ENCODE peak calls at places on chromosomes 4 and X, in six cellular contexts. One of them, this sample, is unnamed.

GRCh38 chr4:77154074-77154473 is 2.9 kb upstream of the CCNG2 start:
- DNase-seq in left lung: no peak
- DNase-seq in body of pancreas: no peak
- DNase-seq in ascending aorta: no peak
- DNase-seq in fibroblast of lung: no peak
- DNase-seq in colonic mucosa: no peak
- DNase-seq in this sample: no peak

GRCh38 chrX:30181353-30181752 is 34.0 kb upstream of the MAGEB2 start:
- DNase-seq in left lung: no peak
- DNase-seq in body of pancreas: no peak
- DNase-seq in ascending aorta: no peak
- DNase-seq in fibroblast of lung: no peak
- DNase-seq in colonic mucosa: no peak
- DNase-seq in this sample: no peak

GRCh38 chr4:111854494-111855087 is 290.7 kb upstream of the FAM241A start:
- DNase-seq in left lung: no peak
- DNase-seq in body of pancreas: peak; percentile 26
- DNase-seq in ascending aorta: no peak
- DNase-seq in fibroblast of lung: peak; percentile 19
- DNase-seq in colonic mucosa: peak; percentile 20
- DNase-seq in this sample: peak; percentile 74

GRCh38 chr4:26263165-26263564 is 57.6 kb upstream of the RBPJ start:
- DNase-seq in left lung: no peak
- DNase-seq in body of pancreas: no peak
- DNase-seq in ascending aorta: no peak
- DNase-seq in fibroblast of lung: no peak
- DNase-seq in colonic mucosa: peak; percentile 29
- DNase-seq in this sample: no peak

GRCh38 chrX:36898301-36898700 is 109.9 kb upstream of the FAM47C start:
- DNase-seq in left lung: no peak
- DNase-seq in body of pancreas: no peak
- DNase-seq in ascending aorta: no peak
- DNase-seq in fibroblast of lung: no peak
- DNase-seq in colonic mucosa: no peak
- DNase-seq in this sample: peak; percentile 13

GRCh38 chr4:88599298-88599697 is 7.0 kb downstream of the HERC3 start:
- DNase-seq in left lung: no peak
- DNase-seq in body of pancreas: no peak
- DNase-seq in ascending aorta: no peak
- DNase-seq in fibroblast of lung: peak; percentile 75
- DNase-seq in colonic mucosa: no peak
- DNase-seq in this sample: peak; percentile 72

GRCh38 chr4:89998350-89999098 is 103.9 kb downstream of the MMRN1 start:
- DNase-seq in left lung: no peak
- DNase-seq in body of pancreas: no peak
- DNase-seq in ascending aorta: no peak
- DNase-seq in fibroblast of lung: no peak
- DNase-seq in colonic mucosa: no peak
- DNase-seq in this sample: no peak

GRCh38 chr4:95409127-95409526 is 139.6 kb downstream of the UNC5C start:
- DNase-seq in left lung: no peak
- DNase-seq in body of pancreas: no peak
- DNase-seq in ascending aorta: no peak
- DNase-seq in fibroblast of lung: peak; percentile 79
- DNase-seq in colonic mucosa: no peak
- DNase-seq in this sample: no peak

GRCh38 chr4:143089291-143089690 is 95.4 kb upstream of the USP38 start:
- DNase-seq in left lung: no peak
- DNase-seq in body of pancreas: no peak
- DNase-seq in ascending aorta: no peak
- DNase-seq in fibroblast of lung: peak; percentile 33
- DNase-seq in colonic mucosa: no peak
- DNase-seq in this sample: no peak

GRCh38 chr4:182643801-182644311 is 273.3 kb downstream of the DCTD start:
- DNase-seq in left lung: no peak
- DNase-seq in body of pancreas: no peak
- DNase-seq in ascending aorta: no peak
- DNase-seq in fibroblast of lung: peak; percentile 96
- DNase-seq in colonic mucosa: no peak
- DNase-seq in this sample: peak; percentile 59

GRCh38 chr4:92012899-92013867 is 290.6 kb upstream of the GRID2 start:
- DNase-seq in left lung: no peak
- DNase-seq in body of pancreas: peak; percentile 85
- DNase-seq in ascending aorta: no peak
- DNase-seq in fibroblast of lung: no peak
- DNase-seq in colonic mucosa: peak; percentile 86
- DNase-seq in this sample: no peak

GRCh38 chr4:16027626-16028025 is 56.2 kb downstream of the PROM1 start:
- DNase-seq in left lung: no peak
- DNase-seq in body of pancreas: no peak
- DNase-seq in ascending aorta: no peak
- DNase-seq in fibroblast of lung: peak; percentile 52
- DNase-seq in colonic mucosa: no peak
- DNase-seq in this sample: peak; percentile 35

DNA sequence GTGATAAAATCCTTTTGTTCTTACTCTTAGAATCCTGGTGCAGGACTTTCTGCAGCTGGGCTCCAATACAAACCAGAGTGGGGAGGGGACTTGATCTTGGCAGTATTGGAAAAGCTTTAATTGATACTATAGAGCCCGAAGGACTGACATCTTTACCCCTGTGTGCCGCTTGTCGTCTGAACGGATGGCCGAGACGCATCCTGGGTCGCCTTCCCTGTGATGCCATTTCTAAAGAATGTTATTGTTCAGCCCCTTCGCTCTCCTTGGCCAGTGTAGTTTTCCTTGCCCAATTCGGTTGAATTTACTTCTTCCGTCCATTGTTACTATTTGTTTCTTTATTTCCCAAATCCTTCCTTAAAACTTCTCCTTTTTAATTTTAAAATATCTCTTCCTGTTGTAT is 80.9 kb downstream of the CLDN34 start:
- DNase-seq in left lung: no peak
- DNase-seq in body of pancreas: no peak
- DNase-seq in ascending aorta: no peak
- DNase-seq in fibroblast of lung: no peak
- DNase-seq in colonic mucosa: no peak
- DNase-seq in this sample: peak; percentile 53
- H3K4me1 ChIP-seq in left lung: peaks cover 10% of the 10 kb centered on the region
- H3K4me1 ChIP-seq in body of pancreas: peaks cover 27% of the 10 kb centered on the region
- H3K4me1 ChIP-seq in ascending aorta: no peaks in the 10 kb centered on the region
- H3K4me1 ChIP-seq in fibroblast of lung: no peaks in the 10 kb centered on the region
- H3K4me1 ChIP-seq in colonic mucosa: no peaks in the 10 kb centered on the region
- H3K4me1 ChIP-seq in this sample: peaks cover 10% of the 10 kb centered on the region

GRCh38 chrX:106467943-106468342 is 143.8 kb upstream of the RADX start:
- DNase-seq in left lung: no peak
- DNase-seq in body of pancreas: no peak
- DNase-seq in ascending aorta: no peak
- DNase-seq in fibroblast of lung: no peak
- DNase-seq in colonic mucosa: no peak
- DNase-seq in this sample: no peak
- H3K4me1 ChIP-seq in left lung: no peaks in the 10 kb centered on the region
- H3K4me1 ChIP-seq in body of pancreas: no peaks in the 10 kb centered on the region
- H3K4me1 ChIP-seq in ascending aorta: no peaks in the 10 kb centered on the region
- H3K4me1 ChIP-seq in fibroblast of lung: no peaks in the 10 kb centered on the region
- H3K4me1 ChIP-seq in colonic mucosa: no peaks in the 10 kb centered on the region
- H3K4me1 ChIP-seq in this sample: no peaks in the 10 kb centered on the region

DNA sequence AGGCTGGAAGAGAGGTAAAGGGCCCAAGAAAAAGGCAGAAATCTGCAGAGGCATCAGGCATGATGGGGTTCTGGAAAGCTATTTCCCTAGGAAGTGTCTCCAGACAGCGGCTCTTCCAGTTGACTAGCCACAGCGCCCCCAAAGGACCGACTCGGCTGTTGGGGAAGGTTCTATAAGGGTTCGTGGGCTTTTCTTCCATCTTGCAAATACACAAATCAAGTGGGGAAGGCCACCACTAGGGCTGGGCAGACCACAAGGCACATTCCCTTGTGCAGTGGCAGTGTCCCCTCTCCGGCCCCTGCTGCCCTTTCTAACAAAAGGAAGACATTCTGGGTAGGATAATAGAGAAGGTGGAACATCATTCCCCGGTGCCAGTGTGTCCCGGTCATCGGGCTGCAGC is 18.2 kb downstream of the BCOR start:
- DNase-seq in left lung: no peak
- DNase-seq in body of pancreas: no peak
- DNase-seq in ascending aorta: no peak
- DNase-seq in fibroblast of lung: no peak
- DNase-seq in colonic mucosa: no peak
- DNase-seq in this sample: no peak
- H3K4me1 ChIP-seq in left lung: peaks cover 20% of the 10 kb centered on the region
- H3K4me1 ChIP-seq in body of pancreas: peaks cover 39% of the 10 kb centered on the region
- H3K4me1 ChIP-seq in ascending aorta: no peaks in the 10 kb centered on the region
- H3K4me1 ChIP-seq in fibroblast of lung: peaks cover 5% of the 10 kb centered on the region
- H3K4me1 ChIP-seq in colonic mucosa: peaks cover 6% of the 10 kb centered on the region
- H3K4me1 ChIP-seq in this sample: peaks cover 2% of the 10 kb centered on the region

GRCh38 chrX:40663078-40663740 is 15.8 kb upstream of the CXorf38 start:
- DNase-seq in left lung: no peak
- DNase-seq in body of pancreas: no peak
- DNase-seq in ascending aorta: no peak
- DNase-seq in fibroblast of lung: no peak
- DNase-seq in colonic mucosa: no peak
- DNase-seq in this sample: no peak
- H3K4me1 ChIP-seq in left lung: no peaks in the 10 kb centered on the region
- H3K4me1 ChIP-seq in body of pancreas: no peaks in the 10 kb centered on the region
- H3K4me1 ChIP-seq in ascending aorta: no peaks in the 10 kb centered on the region
- H3K4me1 ChIP-seq in fibroblast of lung: no peaks in the 10 kb centered on the region
- H3K4me1 ChIP-seq in colonic mucosa: no peaks in the 10 kb centered on the region
- H3K4me1 ChIP-seq in this sample: peaks cover 6% of the 10 kb centered on the region

DNA sequence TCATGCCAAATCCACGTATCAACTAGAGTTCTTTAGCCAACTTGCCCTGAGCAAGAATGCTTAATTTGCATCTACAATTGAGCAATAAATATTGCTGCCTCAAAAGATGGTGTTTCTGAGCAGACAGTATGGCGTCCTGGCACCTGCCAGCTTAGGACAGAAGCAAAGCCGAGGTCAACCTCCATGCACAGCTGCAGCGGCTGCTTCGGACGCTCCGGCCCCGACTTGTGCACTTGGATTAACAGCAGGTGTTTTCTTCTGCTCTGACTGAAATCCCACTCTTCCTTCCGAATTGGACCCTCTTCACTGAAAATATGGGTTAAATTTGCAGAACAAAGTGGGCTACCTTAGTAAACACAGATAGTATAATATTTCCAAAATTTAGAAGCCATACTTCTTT is 215.2 kb upstream of the ETNPPL start:
- DNase-seq in left lung: no peak
- DNase-seq in body of pancreas: no peak
- DNase-seq in ascending aorta: no peak
- DNase-seq in fibroblast of lung: no peak
- DNase-seq in colonic mucosa: no peak
- DNase-seq in this sample: no peak
- H3K4me1 ChIP-seq in left lung: no peaks in the 10 kb centered on the region
- H3K4me1 ChIP-seq in body of pancreas: no peaks in the 10 kb centered on the region
- H3K4me1 ChIP-seq in ascending aorta: no peaks in the 10 kb centered on the region
- H3K4me1 ChIP-seq in fibroblast of lung: no peaks in the 10 kb centered on the region
- H3K4me1 ChIP-seq in colonic mucosa: no peaks in the 10 kb centered on the region
- H3K4me1 ChIP-seq in this sample: no peaks in the 10 kb centered on the region

GRCh38 chr4:6768539-6768905 is 14.0 kb upstream of the KIAA0232 start:
- DNase-seq in left lung: peak; percentile 46
- DNase-seq in body of pancreas: no peak
- DNase-seq in ascending aorta: peak; percentile 34
- DNase-seq in fibroblast of lung: peak; percentile 48
- DNase-seq in colonic mucosa: peak; percentile 46
- DNase-seq in this sample: peak; percentile 87

GRCh38 chr4:6769984-6770420 is 12.5 kb upstream of the KIAA0232 start:
- DNase-seq in left lung: no peak
- DNase-seq in body of pancreas: no peak
- DNase-seq in ascending aorta: no peak
- DNase-seq in fibroblast of lung: no peak
- DNase-seq in colonic mucosa: peak; percentile 45
- DNase-seq in this sample: no peak

GRCh38 chr4:6767725-6768538 is 14.6 kb upstream of the KIAA0232 start:
- DNase-seq in left lung: no peak
- DNase-seq in body of pancreas: no peak
- DNase-seq in ascending aorta: no peak
- DNase-seq in fibroblast of lung: no peak
- DNase-seq in colonic mucosa: peak; percentile 81
- DNase-seq in this sample: peak; percentile 18

GRCh38 chr4:6770581-6771228 is 11.8 kb upstream of the KIAA0232 start:
- DNase-seq in left lung: no peak
- DNase-seq in body of pancreas: no peak
- DNase-seq in ascending aorta: no peak
- DNase-seq in fibroblast of lung: no peak
- DNase-seq in colonic mucosa: no peak
- DNase-seq in this sample: no peak

GRCh38 chr4:6769138-6769983 is 13.2 kb upstream of the KIAA0232 start:
- DNase-seq in left lung: no peak
- DNase-seq in body of pancreas: no peak
- DNase-seq in ascending aorta: no peak
- DNase-seq in fibroblast of lung: no peak
- DNase-seq in colonic mucosa: peak; percentile 46
- DNase-seq in this sample: no peak
- H3K4me1 ChIP-seq in left lung: peaks cover 13% of the 10 kb centered on the region
- H3K4me1 ChIP-seq in body of pancreas: peaks cover 15% of the 10 kb centered on the region
- H3K4me1 ChIP-seq in ascending aorta: peaks cover 9% of the 10 kb centered on the region
- H3K4me1 ChIP-seq in fibroblast of lung: peaks cover 2% of the 10 kb centered on the region
- H3K4me1 ChIP-seq in colonic mucosa: peaks cover 21% of the 10 kb centered on the region
- H3K4me1 ChIP-seq in this sample: peaks cover 18% of the 10 kb centered on the region

DNA sequence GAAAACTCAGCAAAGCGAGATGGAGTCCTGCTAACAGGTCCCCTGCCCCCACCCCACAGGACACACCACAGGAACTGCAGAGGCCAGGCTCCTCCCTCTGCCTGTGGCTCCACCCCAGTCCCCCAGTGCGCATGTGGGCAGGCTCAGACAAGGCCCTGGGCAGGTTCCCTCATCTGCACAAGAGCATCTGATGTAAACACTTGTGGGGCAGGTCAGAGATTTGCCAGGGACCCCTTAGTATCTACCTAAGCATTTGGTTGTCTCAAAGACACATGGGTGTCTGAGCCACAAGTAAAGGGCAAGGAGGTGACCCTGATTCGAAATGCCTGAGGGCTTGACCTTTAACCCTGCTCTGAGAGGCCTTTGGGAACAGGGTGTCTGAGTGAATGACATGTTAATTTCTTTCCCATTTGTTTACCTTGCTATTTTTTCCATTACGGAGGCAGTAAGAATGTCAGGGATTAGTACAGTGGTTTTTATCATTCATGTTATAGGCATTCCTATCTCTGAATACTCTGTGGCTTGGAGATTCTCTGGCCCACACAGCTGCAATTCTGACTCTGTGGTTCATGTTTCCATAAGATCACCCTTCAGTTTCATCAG is 85.3 kb downstream of the ZNF518B start:
- DNase-seq in left lung: no peak
- DNase-seq in body of pancreas: no peak
- DNase-seq in ascending aorta: no peak
- DNase-seq in fibroblast of lung: no peak
- DNase-seq in colonic mucosa: no peak
- DNase-seq in this sample: peak; percentile 39
- H3K4me1 ChIP-seq in left lung: no peaks in the 10 kb centered on the region
- H3K4me1 ChIP-seq in body of pancreas: no peaks in the 10 kb centered on the region
- H3K4me1 ChIP-seq in ascending aorta: no peaks in the 10 kb centered on the region
- H3K4me1 ChIP-seq in fibroblast of lung: no peaks in the 10 kb centered on the region
- H3K4me1 ChIP-seq in colonic mucosa: no peaks in the 10 kb centered on the region
- H3K4me1 ChIP-seq in this sample: no peaks in the 10 kb centered on the region

DNA sequence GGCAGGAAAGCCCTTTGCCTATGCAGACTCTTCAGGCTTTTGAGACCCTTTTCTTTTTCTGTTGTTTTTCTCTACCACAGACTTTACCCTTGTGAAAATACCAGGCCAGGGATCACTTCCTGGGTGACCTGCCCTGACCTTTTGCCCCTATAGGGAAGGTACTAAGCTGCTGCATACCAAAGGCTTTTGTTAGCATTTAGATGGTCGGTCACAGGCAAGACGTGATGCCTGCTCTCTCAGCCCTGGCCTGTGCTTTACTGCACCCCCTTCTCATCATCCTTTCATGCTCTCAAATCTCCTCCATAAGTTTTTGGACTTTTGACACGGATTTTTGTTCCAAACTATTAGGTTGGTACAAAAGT is 98.2 kb downstream of the ARHGAP10 start:
- DNase-seq in left lung: no peak
- DNase-seq in body of pancreas: no peak
- DNase-seq in ascending aorta: no peak
- DNase-seq in fibroblast of lung: no peak
- DNase-seq in colonic mucosa: no peak
- DNase-seq in this sample: no peak
- H3K4me1 ChIP-seq in left lung: peaks cover 69% of the 10 kb centered on the region
- H3K4me1 ChIP-seq in body of pancreas: peaks cover 56% of the 10 kb centered on the region
- H3K4me1 ChIP-seq in ascending aorta: peaks cover 25% of the 10 kb centered on the region
- H3K4me1 ChIP-seq in fibroblast of lung: peaks cover 17% of the 10 kb centered on the region
- H3K4me1 ChIP-seq in colonic mucosa: no peaks in the 10 kb centered on the region
- H3K4me1 ChIP-seq in this sample: peaks cover 44% of the 10 kb centered on the region